ENCODE peak calls at places on chromosomes 1 and 21, in six cellular contexts. H is esophagus squamous epithelium, A is body of pancreas, Y is adrenal gland, S is neuronal stem cell, C is left ventricle myocardium inferior. T is an unnamed sample.

GRCh38 chr1:173149887-173150286 is 57.2 kb downstream of the TNFSF4 start:
- DNase-seq in H (no peak), A (no peak), Y (no peak), S (no peak), C (no peak), T (no peak)

GRCh38 chr1:29330856-29331255 is 94.5 kb downstream of the PTPRU start:
- DNase-seq in H (no peak), A (no peak), Y (no peak), S (no peak), C (no peak), T (no peak)

GRCh38 chr1:65691962-65692361 is 100.7 kb upstream of the PDE4B start:
- DNase-seq in H (no peak), A (no peak), Y (no peak), S (no peak), C (no peak), T (no peak)

GRCh38 chr21:15400905-15401304 is 328.9 kb upstream of the USP25 start:
- DNase-seq in H (no peak), A (no peak), Y (no peak), S (no peak), C (no peak), T (no peak)

GRCh38 chr1:67690411-67690810 is 5.4 kb downstream of the GADD45A start:
- DNase-seq in H (no peak), A (no peak), Y (no peak), S (no peak), C (no peak), T (no peak)

GRCh38 chr1:246597340-246597739 is 31.1 kb downstream of the CNST start:
- DNase-seq in H (no peak), A (peak; percentile 59), Y (no peak), S (no peak), C (peak; percentile 50), T (no peak)

GRCh38 chr1:1758692-1759455 is 19.4 kb downstream of the NADK start:
- DNase-seq in H (no peak), A (peak; percentile 95), Y (peak; percentile 87), S (no peak), C (peak; percentile 58), T (no peak)

GRCh38 chr1:62343911-62344310 is 24.7 kb upstream of the KANK4 start:
- DNase-seq in H (no peak), A (peak; percentile 38), Y (no peak), S (no peak), C (no peak), T (no peak)

GRCh38 chr1:170671629-170671963 is 7.7 kb downstream of the PRRX1 start:
- DNase-seq in H (no peak), A (no peak), Y (no peak), S (no peak), C (no peak), T (no peak)
- H3K4me3 ChIP-seq in H (no peak overlapping the region), A (no peak overlapping the region), Y (no peak overlapping the region), S (no peak overlapping the region), C (no peak overlapping the region), T (no peak overlapping the region)

GRCh38 chr1:72282271-72282656 is at the start of gene NEGR1:
- DNase-seq in H (no peak), A (peak; percentile 41), Y (peak; percentile 42), S (peak; percentile 55), C (peak; percentile 55), T (no peak)

GRCh38 chr1:72282690-72283203 is 408 bp upstream of the NEGR1 start:
- DNase-seq in H (no peak), A (peak; percentile 81), Y (peak; percentile 78), S (peak; percentile 86), C (peak; percentile 88), T (peak; percentile 68)

GRCh38 chr1:72280714-72281113 is 1.6 kb downstream of the NEGR1 start:
- DNase-seq in H (no peak), A (no peak), Y (no peak), S (no peak), C (no peak), T (no peak)

GRCh38 chr1:72281144-72281543 is 1.2 kb downstream of the NEGR1 start:
- DNase-seq in H (no peak), A (no peak), Y (no peak), S (no peak), C (no peak), T (no peak)

DNA sequence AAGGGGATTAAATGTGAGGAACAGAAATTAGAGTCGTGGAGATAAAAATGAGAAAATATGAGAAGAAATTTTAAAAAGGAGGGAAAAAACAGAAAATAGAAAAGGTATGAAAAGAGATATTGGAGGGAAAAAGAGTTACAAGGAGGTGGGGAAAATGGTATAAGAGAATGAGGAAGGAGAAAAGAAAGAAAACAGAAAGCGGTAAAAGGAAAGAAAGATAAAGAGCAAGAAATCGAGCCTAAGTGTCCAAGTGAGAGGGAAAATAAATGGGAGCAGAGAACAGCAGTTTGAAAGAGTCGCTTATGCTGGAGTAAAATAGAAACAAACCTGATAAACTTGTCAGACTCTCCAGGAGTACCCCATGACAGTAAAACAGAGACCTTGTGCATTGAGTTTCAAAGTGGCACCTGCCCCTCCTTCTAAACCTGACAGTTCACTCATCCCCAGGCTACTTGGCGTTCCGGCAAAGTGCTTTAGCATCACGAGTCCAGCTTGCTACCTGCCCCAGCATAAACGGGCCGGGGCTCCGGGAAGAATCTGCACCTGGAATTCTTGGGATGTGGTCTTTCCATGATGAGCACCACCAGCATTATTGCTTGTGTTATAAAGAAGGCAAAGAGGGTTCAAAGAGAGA is 585 bp downstream of the NEGR1 start:
- DNase-seq in H (no peak), A (no peak), Y (peak; percentile 16), S (peak; percentile 14), C (no peak), T (no peak)
- H3K4me3 ChIP-seq in H (peak overlapping the region; percentile 58), A (no peak overlapping the region), Y (no peak overlapping the region), S (peak overlapping the region; percentile 84), C (peak overlapping the region; percentile 85), T (peak overlapping the region; percentile 33)

DNA sequence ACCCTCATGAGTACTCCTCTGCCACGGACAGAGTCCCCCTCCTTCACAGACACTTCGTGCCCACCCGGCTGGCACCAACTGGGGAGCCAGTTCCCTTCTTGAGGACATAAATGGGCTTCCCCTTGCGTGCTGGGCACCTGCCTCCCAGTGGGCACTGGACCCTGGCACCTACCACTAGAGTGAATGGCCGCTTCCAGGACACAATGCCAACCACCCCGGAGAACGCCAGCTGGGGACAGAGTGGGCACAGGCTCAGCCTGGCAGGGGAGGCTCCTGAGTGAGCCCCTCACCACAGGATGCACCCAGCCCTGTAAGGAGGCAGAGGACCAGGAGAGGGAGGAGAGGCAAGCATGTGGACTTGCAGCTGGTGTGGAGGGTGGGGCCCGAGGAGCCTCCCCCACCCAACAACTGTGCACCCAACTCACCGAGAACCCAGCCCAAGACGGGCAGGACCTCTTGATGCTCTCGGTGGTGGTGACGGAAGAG is 1.0 kb downstream of the ENTREP3 start:
- DNase-seq in H (no peak), A (no peak), Y (no peak), S (no peak), C (no peak), T (no peak)
- H3K4me3 ChIP-seq in H (peak overlapping the region; percentile 83), A (peak overlapping the region; percentile 92), Y (no peak overlapping the region), S (peak overlapping the region; percentile 70), C (peak overlapping the region; percentile 86), T (no peak overlapping the region)

GRCh38 chr21:45460011-45460565 is 55.1 kb downstream of the COL18A1 start:
- DNase-seq in H (no peak), A (no peak), Y (no peak), S (no peak), C (peak; percentile 13), T (no peak)

GRCh38 chr21:45458281-45459170 is 53.6 kb downstream of the COL18A1 start:
- DNase-seq in H (no peak), A (no peak), Y (no peak), S (no peak), C (peak; percentile 14), T (no peak)

GRCh38 chr21:45460611-45461368 is 55.8 kb downstream of the COL18A1 start:
- DNase-seq in H (no peak), A (no peak), Y (no peak), S (no peak), C (no peak), T (no peak)

GRCh38 chr21:45457832-45458172 is 52.8 kb downstream of the COL18A1 start:
- DNase-seq in H (no peak), A (no peak), Y (no peak), S (no peak), C (peak; percentile 6), T (no peak)

DNA sequence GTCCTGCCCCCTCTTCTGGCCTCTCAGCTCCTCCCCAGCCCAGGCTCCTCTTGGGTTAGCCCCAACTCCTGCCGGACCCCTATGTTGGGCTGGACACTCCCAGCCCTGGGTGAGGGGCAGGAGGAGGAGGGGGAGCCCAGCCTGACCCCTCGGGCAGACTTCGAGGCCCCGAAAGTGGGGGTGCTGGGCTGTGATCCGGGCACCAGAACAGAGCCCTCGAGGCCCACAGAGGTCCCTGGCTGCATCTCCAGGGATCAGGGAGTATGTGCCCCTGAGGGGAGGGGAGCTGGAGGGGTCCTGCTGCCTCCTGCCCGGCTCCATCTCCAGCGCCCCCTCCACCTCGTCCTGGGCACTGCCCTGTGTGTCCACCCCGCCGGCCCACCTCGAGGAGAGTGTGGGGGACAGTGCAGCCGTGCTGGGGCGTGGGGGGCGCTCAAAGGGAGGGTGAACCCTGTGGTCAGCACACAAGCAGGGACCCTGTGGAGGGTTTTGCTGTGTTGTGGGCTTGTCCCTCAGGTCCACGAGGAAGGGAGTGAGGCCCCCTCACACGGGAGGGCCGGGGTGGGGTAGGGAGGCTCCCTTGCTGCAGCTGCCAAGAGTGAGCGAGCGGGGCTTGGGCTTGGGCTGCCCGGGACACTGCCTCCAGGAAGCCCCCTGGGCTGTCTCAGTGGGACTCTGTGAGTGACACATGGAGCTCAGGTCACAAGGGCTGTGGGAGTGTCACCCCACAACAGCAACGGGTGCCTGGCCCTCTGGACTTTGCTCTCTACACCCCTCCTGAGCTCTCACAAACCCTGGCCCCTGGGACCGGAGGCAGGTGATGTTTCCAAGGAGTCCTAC is 54.4 kb downstream of the COL18A1 start:
- DNase-seq in H (no peak), A (no peak), Y (no peak), S (no peak), C (peak; percentile 13), T (no peak)
- H3K4me3 ChIP-seq in H (no peak overlapping the region), A (no peak overlapping the region), Y (no peak overlapping the region), S (no peak overlapping the region), C (no peak overlapping the region), T (no peak overlapping the region)

DNA sequence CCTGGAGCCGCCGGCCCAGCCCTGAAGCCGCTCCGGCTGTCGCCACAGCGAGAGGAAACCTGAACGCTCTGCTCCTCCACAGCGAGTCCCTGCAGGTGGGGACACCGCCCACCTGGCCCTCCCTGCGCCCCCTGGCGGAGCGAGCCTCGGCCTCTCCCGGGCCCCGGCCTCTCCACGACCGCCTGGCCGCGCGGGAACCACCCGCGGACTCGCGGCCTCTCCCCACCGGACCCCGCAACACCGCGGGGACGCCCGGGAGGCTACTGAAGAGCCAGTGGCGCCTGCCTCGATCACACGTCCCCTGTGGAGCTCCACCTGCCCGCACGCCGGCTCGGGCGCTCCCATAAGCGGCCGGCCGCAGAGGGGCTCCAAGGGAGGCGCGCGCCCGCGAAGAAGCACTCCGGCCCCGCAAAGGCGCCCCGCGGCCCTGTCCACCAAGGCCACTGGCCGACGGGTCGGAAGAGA is 109.6 kb downstream of the KCNN3 start:
- DNase-seq in H (no peak), A (peak; percentile 83), Y (peak; percentile 66), S (peak; percentile 58), C (peak; percentile 60), T (peak; percentile 81)
- H3K4me3 ChIP-seq in H (peak overlapping the region; percentile 38), A (no peak overlapping the region), Y (no peak overlapping the region), S (peak overlapping the region; percentile 23), C (peak overlapping the region; percentile 67), T (peak overlapping the region; percentile 47)